ENCODE peak calls at places on chromosome 19, in five cellular contexts. One of them, this sample, is unnamed.

GRCh38 chr19:56687036-56687435 is 15.5 kb upstream of the ZNF835 start:
- DNase-seq in IMR-90: no peak
- DNase-seq in DND-41: no peak
- DNase-seq in prostate gland: no peak
- DNase-seq in thoracic aorta: no peak
- DNase-seq in this sample: peak; percentile 49

GRCh38 chr19:4052114-4052992 is 14.3 kb downstream of the ZBTB7A start:
- DNase-seq in prostate gland: no peak
- DNase-seq in IMR-90: peak; percentile 20
- DNase-seq in thoracic aorta: no peak
- DNase-seq in DND-41: no peak
- DNase-seq in this sample: no peak

GRCh38 chr19:18379803-18380747 is 5.9 kb upstream of the GDF15 start:
- DNase-seq in thoracic aorta: peak; percentile 86
- DNase-seq in IMR-90: peak; percentile 96
- DNase-seq in DND-41: no peak
- DNase-seq in prostate gland: peak; percentile 94
- DNase-seq in this sample: peak; percentile 72

GRCh38 chr19:46427518-46427917 is 1.2 kb downstream of the PNMA8C start:
- DNase-seq in thoracic aorta: no peak
- DNase-seq in IMR-90: no peak
- DNase-seq in prostate gland: no peak
- DNase-seq in DND-41: no peak
- DNase-seq in this sample: no peak

GRCh38 chr19:56272448-56272847 is at the start of gene EDDM13:
- DNase-seq in thoracic aorta: no peak
- DNase-seq in prostate gland: no peak
- DNase-seq in IMR-90: no peak
- DNase-seq in DND-41: no peak
- DNase-seq in this sample: no peak

GRCh38 chr19:19260417-19260816 is 12.7 kb downstream of the TM6SF2 start:
- DNase-seq in IMR-90: no peak
- DNase-seq in DND-41: no peak
- DNase-seq in thoracic aorta: no peak
- DNase-seq in prostate gland: no peak
- DNase-seq in this sample: no peak

GRCh38 chr19:34308381-34309367 is 54.3 kb downstream of the GARRE1 start:
- DNase-seq in prostate gland: no peak
- DNase-seq in DND-41: no peak
- DNase-seq in thoracic aorta: no peak
- DNase-seq in IMR-90: no peak
- DNase-seq in this sample: no peak

GRCh38 chr19:5536337-5536894 is 31.3 kb downstream of the TINCR start:
- DNase-seq in thoracic aorta: no peak
- DNase-seq in IMR-90: peak; percentile 33
- DNase-seq in prostate gland: peak; percentile 12
- DNase-seq in DND-41: no peak
- DNase-seq in this sample: peak; percentile 52

GRCh38 chr19:56671613-56671994 is at the start of gene ZNF835:
- DNase-seq in DND-41: no peak
- DNase-seq in IMR-90: no peak
- DNase-seq in thoracic aorta: peak; percentile 60
- DNase-seq in prostate gland: peak; percentile 79
- DNase-seq in this sample: peak; percentile 62

GRCh38 chr19:41997121-41997850 is 3.3 kb upstream of the ATP1A3 start:
- DNase-seq in DND-41: peak; percentile 61
- DNase-seq in IMR-90: peak; percentile 22
- DNase-seq in prostate gland: peak; percentile 24
- DNase-seq in thoracic aorta: no peak
- DNase-seq in this sample: peak; percentile 75

DNA sequence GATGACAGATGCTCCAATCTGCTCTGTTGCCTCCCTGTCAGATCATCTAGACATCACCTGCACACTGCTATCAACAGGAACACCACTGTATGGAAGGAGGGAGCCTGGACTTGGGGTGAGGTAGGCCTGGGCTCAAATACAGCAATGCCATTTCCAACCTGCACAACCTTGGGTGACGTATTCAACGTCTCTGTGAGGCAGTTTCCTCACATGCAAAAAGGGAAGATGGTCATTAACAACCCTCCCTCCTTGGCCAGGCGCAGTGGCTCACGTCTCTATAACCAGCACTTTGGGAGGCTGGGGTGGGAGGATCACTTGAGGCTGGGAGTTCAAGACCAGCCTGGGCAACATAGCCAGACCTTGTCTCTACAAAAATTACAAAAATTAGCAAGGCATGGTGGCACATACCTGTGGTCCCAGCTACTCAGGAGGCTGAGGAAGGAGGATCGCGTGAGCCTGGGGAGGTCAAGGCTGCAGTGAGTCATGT is 13.1 kb downstream of the XRCC1 start:
- DNase-seq in IMR-90: no peak
- DNase-seq in prostate gland: no peak
- DNase-seq in DND-41: no peak
- DNase-seq in thoracic aorta: no peak
- DNase-seq in this sample: no peak
- H3K4me3 ChIP-seq in IMR-90: no peak overlapping the region
- H3K4me3 ChIP-seq in prostate gland: no peak overlapping the region
- H3K4me3 ChIP-seq in DND-41: no peak overlapping the region
- H3K4me3 ChIP-seq in thoracic aorta: no peak overlapping the region
- H3K4me3 ChIP-seq in this sample: no peak overlapping the region

GRCh38 chr19:57814505-57815246 is at the start of gene ZNF552:
- DNase-seq in prostate gland: peak; percentile 91
- DNase-seq in thoracic aorta: peak; percentile 69
- DNase-seq in DND-41: peak; percentile 83
- DNase-seq in IMR-90: peak; percentile 91
- DNase-seq in this sample: peak; percentile 85
- H3K4me1 ChIP-seq in prostate gland: peaks cover 9% of the 10 kb centered on the region
- H3K4me1 ChIP-seq in thoracic aorta: peaks cover 26% of the 10 kb centered on the region
- H3K4me1 ChIP-seq in DND-41: peaks cover 39% of the 10 kb centered on the region
- H3K4me1 ChIP-seq in IMR-90: peaks cover 2% of the 10 kb centered on the region
- H3K4me1 ChIP-seq in this sample: no peaks in the 10 kb centered on the region

DNA sequence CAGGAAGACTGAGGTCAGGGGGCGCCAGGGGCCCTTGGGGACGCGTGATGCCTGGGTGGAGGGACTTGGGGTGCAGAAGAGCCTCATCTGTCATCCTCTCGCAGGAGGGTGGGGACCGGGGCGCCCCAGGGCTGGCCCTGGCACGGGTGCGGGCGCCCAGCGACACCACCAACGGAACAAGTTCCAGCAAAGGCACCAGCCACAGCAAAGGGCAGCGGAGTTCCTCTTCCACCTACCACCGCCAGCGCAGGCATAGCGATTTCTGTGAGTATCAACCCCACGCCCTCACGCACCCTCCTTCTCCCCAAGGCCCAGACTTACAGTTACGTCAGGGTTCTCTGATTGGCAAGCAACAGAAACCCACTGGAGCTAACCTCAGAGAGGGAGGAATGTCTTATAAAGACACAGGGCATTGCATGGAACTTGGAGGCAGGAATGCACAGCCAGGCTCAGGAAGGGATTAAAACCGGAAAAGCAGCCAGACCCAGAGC is 29.4 kb downstream of the MARK4 start:
- DNase-seq in IMR-90: no peak
- DNase-seq in thoracic aorta: no peak
- DNase-seq in DND-41: no peak
- DNase-seq in prostate gland: no peak
- DNase-seq in this sample: no peak
- H3K4me3 ChIP-seq in IMR-90: no peak overlapping the region
- H3K4me3 ChIP-seq in thoracic aorta: no peak overlapping the region
- H3K4me3 ChIP-seq in DND-41: no peak overlapping the region
- H3K4me3 ChIP-seq in prostate gland: no peak overlapping the region
- H3K4me3 ChIP-seq in this sample: no peak overlapping the region

GRCh38 chr19:1252818-1253513 is 4.6 kb downstream of the MIDN start:
- DNase-seq in DND-41: peak; percentile 96
- DNase-seq in prostate gland: peak; percentile 91
- DNase-seq in thoracic aorta: peak; percentile 84
- DNase-seq in IMR-90: peak; percentile 97
- DNase-seq in this sample: peak; percentile 80
- H3K4me1 ChIP-seq in DND-41: peaks cover 63% of the 10 kb centered on the region
- H3K4me1 ChIP-seq in prostate gland: peaks cover 36% of the 10 kb centered on the region
- H3K4me1 ChIP-seq in thoracic aorta: peaks cover 51% of the 10 kb centered on the region
- H3K4me1 ChIP-seq in IMR-90: peaks cover 35% of the 10 kb centered on the region
- H3K4me1 ChIP-seq in this sample: peaks cover 16% of the 10 kb centered on the region

GRCh38 chr19:40601061-40601973 is at the start of gene LTBP4:
- DNase-seq in thoracic aorta: no peak
- DNase-seq in IMR-90: no peak
- DNase-seq in prostate gland: no peak
- DNase-seq in DND-41: no peak
- DNase-seq in this sample: peak; percentile 50
- H3K4me3 ChIP-seq in thoracic aorta: peak within 1 kb of the TSS; percentile 91
- H3K4me3 ChIP-seq in IMR-90: peak within 1 kb of the TSS; percentile 62
- H3K4me3 ChIP-seq in prostate gland: peak within 1 kb of the TSS; percentile 39
- H3K4me3 ChIP-seq in DND-41: no peak within 1 kb of the TSS
- H3K4me3 ChIP-seq in this sample: peak within 1 kb of the TSS; percentile 52

DNA sequence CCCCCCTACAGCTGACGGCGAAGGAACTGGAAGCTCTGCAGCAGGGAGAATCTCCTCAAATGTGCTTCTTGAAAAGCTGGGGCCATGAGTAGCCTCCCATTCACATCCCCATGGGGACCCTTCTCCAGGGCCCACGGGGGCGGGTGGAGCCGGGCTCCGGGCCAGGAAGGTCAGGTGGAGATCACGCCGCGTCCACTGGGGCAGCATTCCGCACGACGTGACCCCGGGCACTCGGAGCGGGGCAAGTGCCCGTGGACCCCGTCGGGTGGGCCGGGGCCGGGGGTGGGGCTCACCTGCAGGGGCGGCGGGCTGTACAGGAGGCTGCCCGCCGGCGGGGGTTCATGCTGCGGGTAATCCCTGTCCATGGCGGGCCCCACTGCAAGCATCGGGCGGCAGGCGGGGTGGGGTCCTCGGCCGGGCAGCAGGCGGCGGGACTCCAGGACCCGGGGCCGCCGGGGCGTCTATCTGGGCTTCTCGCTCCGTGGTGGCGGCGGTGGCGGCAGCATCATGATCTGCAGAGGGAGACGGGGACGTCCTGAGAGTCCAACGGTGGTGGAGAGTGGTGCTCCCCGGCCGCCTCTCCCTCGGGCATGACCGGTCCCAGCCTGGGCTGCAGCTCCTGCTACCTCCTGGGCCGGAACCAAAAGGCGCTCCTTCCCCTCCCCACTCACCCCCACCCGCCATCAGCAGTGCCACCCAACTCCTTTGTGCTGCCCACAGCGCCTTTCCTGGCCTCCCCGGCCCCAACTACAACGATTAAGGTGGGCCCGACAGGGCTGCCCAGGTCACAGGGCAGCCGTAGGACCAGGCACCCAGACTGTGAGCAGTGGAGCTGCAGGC is 20.0 kb downstream of the SBNO2 start:
- DNase-seq in prostate gland: no peak
- DNase-seq in thoracic aorta: no peak
- DNase-seq in IMR-90: no peak
- DNase-seq in DND-41: no peak
- DNase-seq in this sample: no peak
- H3K4me1 ChIP-seq in prostate gland: peaks cover 9% of the 10 kb centered on the region
- H3K4me1 ChIP-seq in thoracic aorta: peaks cover 66% of the 10 kb centered on the region
- H3K4me1 ChIP-seq in IMR-90: peaks cover 18% of the 10 kb centered on the region
- H3K4me1 ChIP-seq in DND-41: no peaks in the 10 kb centered on the region
- H3K4me1 ChIP-seq in this sample: no peaks in the 10 kb centered on the region

GRCh38 chr19:40862333-40862732 is 12.1 kb upstream of the CYP2A6 start:
- DNase-seq in prostate gland: no peak
- DNase-seq in DND-41: no peak
- DNase-seq in thoracic aorta: no peak
- DNase-seq in IMR-90: no peak
- DNase-seq in this sample: no peak

GRCh38 chr19:40862785-40863184 is 12.5 kb upstream of the CYP2A6 start:
- DNase-seq in DND-41: no peak
- DNase-seq in IMR-90: no peak
- DNase-seq in prostate gland: no peak
- DNase-seq in thoracic aorta: no peak
- DNase-seq in this sample: no peak

DNA sequence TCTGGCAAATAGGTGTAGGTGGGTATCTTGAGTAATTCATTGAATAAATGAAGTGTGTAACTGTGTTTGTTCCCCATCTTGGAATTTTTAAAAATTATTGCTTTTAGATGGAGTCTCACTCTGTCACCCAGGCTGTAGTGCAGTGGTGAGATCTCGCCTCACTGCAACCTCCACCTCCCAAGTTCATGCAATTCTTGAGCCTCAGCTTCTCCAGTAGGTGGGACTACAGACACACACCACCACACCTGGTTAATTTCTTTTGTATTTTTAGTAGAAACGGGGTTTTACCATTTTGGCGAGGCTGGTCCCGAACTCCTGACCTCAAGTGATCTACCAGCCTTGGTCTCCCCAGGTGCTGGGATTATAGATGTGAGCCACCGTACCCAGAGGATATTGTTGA is 7.9 kb upstream of the CYP2A6 start:
- DNase-seq in DND-41: no peak
- DNase-seq in IMR-90: no peak
- DNase-seq in thoracic aorta: no peak
- DNase-seq in prostate gland: no peak
- DNase-seq in this sample: no peak
- H3K4me3 ChIP-seq in DND-41: no peak overlapping the region
- H3K4me3 ChIP-seq in IMR-90: no peak overlapping the region
- H3K4me3 ChIP-seq in thoracic aorta: no peak overlapping the region
- H3K4me3 ChIP-seq in prostate gland: no peak overlapping the region
- H3K4me3 ChIP-seq in this sample: no peak overlapping the region

DNA sequence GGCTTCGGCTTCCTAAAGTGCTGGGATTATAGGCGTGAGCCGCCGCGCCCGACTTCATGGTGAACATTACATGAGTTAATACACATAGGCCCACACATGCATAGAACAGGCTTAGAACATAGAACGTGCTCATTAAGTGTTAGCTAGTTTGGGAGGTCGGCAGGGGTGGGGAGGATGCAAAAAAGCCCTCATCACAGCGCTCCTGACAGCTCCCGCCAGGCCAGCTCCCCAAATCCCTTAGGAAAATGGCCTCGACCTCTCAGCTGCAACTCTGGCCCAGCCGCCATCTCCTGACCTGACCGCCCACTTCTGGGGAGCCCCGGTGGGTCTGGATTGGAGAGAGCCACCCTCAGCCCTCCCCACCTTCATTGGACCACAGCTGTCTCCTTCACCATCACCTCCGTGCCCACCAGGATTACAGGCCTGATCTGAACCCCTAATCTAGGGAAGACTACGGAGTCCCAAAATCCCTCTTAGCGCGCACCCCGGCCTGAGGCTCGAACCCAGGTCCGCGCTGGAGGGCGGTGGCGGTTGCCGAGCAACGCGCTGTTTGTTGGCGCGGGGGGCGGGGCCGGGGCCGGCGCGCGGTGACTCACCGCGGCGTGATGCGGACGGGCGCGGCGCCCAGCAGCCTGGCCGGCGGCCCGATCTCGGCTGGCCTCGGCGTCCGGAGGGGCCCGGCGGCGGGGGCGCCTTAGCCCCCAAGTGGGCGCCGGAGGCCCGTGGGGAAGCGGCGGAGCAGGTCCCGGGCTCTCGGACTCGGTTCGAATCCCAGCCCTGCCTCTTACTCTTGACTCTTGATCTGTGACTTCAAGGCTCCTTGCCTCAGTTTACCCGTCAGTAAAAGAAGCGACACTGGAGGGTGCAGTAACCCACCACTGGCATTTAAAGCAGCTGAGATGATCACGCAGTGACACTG is 26.7 kb upstream of the NANOS3 start:
- DNase-seq in DND-41: no peak
- DNase-seq in prostate gland: peak; percentile 77
- DNase-seq in IMR-90: peak; percentile 71
- DNase-seq in thoracic aorta: no peak
- DNase-seq in this sample: peak; percentile 90
- H3K4me1 ChIP-seq in DND-41: peaks cover 26% of the 10 kb centered on the region
- H3K4me1 ChIP-seq in prostate gland: peaks cover 12% of the 10 kb centered on the region
- H3K4me1 ChIP-seq in IMR-90: peaks cover 37% of the 10 kb centered on the region
- H3K4me1 ChIP-seq in thoracic aorta: peaks cover 73% of the 10 kb centered on the region
- H3K4me1 ChIP-seq in this sample: peaks cover 46% of the 10 kb centered on the region

This sample was measured in SJCRH30.